ENCODE peak calls at places on chromosomes 2 and 18, in nine cellular contexts. R is PC-3, B is GM23338, I is hepatocyte, Q is DND-41, P is mesenchymal stem cell, T is OCI-LY7, W is keratinocyte, A is SK-N-SH. H is an unnamed sample.
A peak's percentile ranks its signal among the peaks of the same experiment; 100 is the strongest.

GRCh38 chr2:65315042-65315441 is 87.4 kb downstream of the ACTR2 start:
- DNase-seq in R (peak; percentile 40), B (no peak), I (no peak), Q (no peak), P (peak; percentile 28), T (no peak), W (no peak), A (no peak), H (peak; percentile 54)

GRCh38 chr2:216023055-216023648 is 9.8 kb upstream of the MREG start:
- DNase-seq in R (peak; percentile 74), B (peak; percentile 89), I (peak; percentile 70), Q (peak; percentile 64), P (peak; percentile 60), T (peak; percentile 58), W (no peak), A (peak; percentile 72), H (peak; percentile 40)

GRCh38 chr2:11458753-11459152 is 7.2 kb downstream of the E2F6 start:
- DNase-seq in R (no peak), B (no peak), I (no peak), Q (no peak), P (no peak), T (no peak), W (no peak), A (no peak), H (no peak)

GRCh38 chr2:101720732-101721131 is 23.2 kb downstream of the MAP4K4 start:
- DNase-seq in R (no peak), B (no peak), I (no peak), Q (no peak), P (no peak), T (no peak), W (no peak), A (no peak), H (peak; percentile 30)

GRCh38 chr2:222319576-222320440 is 21.0 kb upstream of the PAX3 start:
- DNase-seq in R (no peak), B (peak; percentile 69), I (peak; percentile 54), Q (no peak), P (peak; percentile 31), T (peak; percentile 5), W (no peak), A (peak; percentile 79), H (peak; percentile 26)

GRCh38 chr2:61435291-61435690 is 35.6 kb downstream of the USP34 start:
- DNase-seq in R (no peak), B (no peak), I (no peak), Q (no peak), P (no peak), T (no peak), W (no peak), A (no peak), H (no peak)

GRCh38 chr18:46915800-46916550 is 1.3 kb downstream of the PIAS2 start:
- DNase-seq in R (no peak), B (no peak), I (no peak), Q (no peak), P (no peak), T (peak; percentile 12), W (no peak), A (peak; percentile 24), H (no peak)

GRCh38 chr2:215479536-215480240 is 43.8 kb upstream of the FN1 start:
- DNase-seq in R (no peak), B (peak; percentile 28), I (no peak), Q (no peak), P (no peak), T (no peak), W (no peak), A (no peak), H (no peak)

GRCh38 chr2:28082131-28082530 is 191.6 kb downstream of the BABAM2 start:
- DNase-seq in R (no peak), B (no peak), I (no peak), Q (peak; percentile 18), P (peak; percentile 39), T (no peak), W (no peak), A (no peak), H (no peak)

GRCh38 chr2:241268306-241268705 is 47.2 kb downstream of the HDLBP start:
- DNase-seq in R (no peak), B (no peak), I (no peak), Q (no peak), P (no peak), T (no peak), W (no peak), A (no peak), H (no peak)

GRCh38 chr2:9288681-9289338 is 82.2 kb downstream of the ASAP2 start:
- DNase-seq in R (peak; percentile 22), B (peak; percentile 67), I (no peak), Q (no peak), P (peak; percentile 50), T (no peak), W (no peak), A (no peak), H (peak; percentile 70)

GRCh38 chr2:110716959-110717645 is 15.3 kb upstream of the ACOXL start:
- DNase-seq in R (no peak), B (no peak), I (no peak), Q (no peak), P (peak; percentile 33), T (no peak), W (no peak), A (no peak), H (peak; percentile 33)

GRCh38 chr2:231648579-231649174 is 56.0 kb downstream of the TEX44 start:
- DNase-seq in R (peak; percentile 80), B (peak; percentile 82), I (peak; percentile 84), Q (peak; percentile 57), P (peak; percentile 74), T (peak; percentile 81), W (no peak), A (peak; percentile 85), H (peak; percentile 52)

GRCh38 chr2:103738108-103738507 is 976.3 kb downstream of the TMEM182 start:
- DNase-seq in R (no peak), B (no peak), I (no peak), Q (no peak), P (no peak), T (no peak), W (no peak), A (no peak), H (no peak)
- H2AFZ ChIP-seq in R (no peak overlapping the region), B (no peak overlapping the region), I (no peak overlapping the region), Q (no peak overlapping the region), P (no peak overlapping the region), T (no peak overlapping the region), W (no peak overlapping the region), A (no peak overlapping the region), H (no peak overlapping the region)

GRCh38 chr2:69126341-69126740 is 113.4 kb downstream of the ANTXR1 start:
- DNase-seq in R (no peak), B (no peak), I (no peak), Q (no peak), P (no peak), T (no peak), W (no peak), A (no peak), H (no peak)

GRCh38 chr2:69123182-69123581 is 110.2 kb downstream of the ANTXR1 start:
- DNase-seq in R (no peak), B (no peak), I (no peak), Q (no peak), P (no peak), T (no peak), W (no peak), A (no peak), H (peak; percentile 33)

GRCh38 chr2:69122271-69122670 is 109.3 kb downstream of the ANTXR1 start:
- DNase-seq in R (peak; percentile 48), B (no peak), I (no peak), Q (no peak), P (peak; percentile 87), T (no peak), W (no peak), A (no peak), H (peak; percentile 28)

GRCh38 chr2:69124327-69124726 is 111.3 kb downstream of the ANTXR1 start:
- DNase-seq in R (no peak), B (no peak), I (no peak), Q (no peak), P (no peak), T (no peak), W (no peak), A (no peak), H (no peak)

GRCh38 chr2:69125816-69126215 is 112.8 kb downstream of the ANTXR1 start:
- DNase-seq in R (no peak), B (no peak), I (no peak), Q (no peak), P (no peak), T (no peak), W (no peak), A (no peak), H (no peak)
- H2AFZ ChIP-seq in R (no peak overlapping the region), B (no peak overlapping the region), I (no peak overlapping the region), Q (no peak overlapping the region), P (no peak overlapping the region), T (no peak overlapping the region), W (no peak overlapping the region), A (no peak overlapping the region), H (no peak overlapping the region)

DNA sequence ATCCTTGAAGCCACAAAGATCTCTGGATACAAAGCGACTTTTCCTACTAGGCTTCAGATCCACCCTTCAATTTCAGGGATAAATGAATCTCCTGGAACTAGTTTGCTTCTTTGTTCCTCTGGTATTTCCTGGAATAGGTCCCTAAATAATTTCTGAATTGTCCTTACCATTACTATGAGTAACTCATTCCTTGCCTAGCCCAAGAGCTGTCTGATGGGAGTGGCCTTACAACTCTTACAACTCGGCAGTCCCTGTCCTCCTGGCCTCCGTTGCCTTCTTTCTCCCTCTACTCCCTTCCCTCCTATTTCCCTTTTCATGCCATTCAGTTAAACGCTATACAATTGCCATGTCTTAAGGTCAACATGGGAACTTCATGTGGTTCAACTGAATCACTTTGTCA is 98.2 kb upstream of the FHL2 start:
- DNase-seq in R (no peak), B (no peak), I (no peak), Q (no peak), P (no peak), T (no peak), W (no peak), A (no peak), H (peak; percentile 39)
- H2AFZ ChIP-seq in R (no peak overlapping the region), B (no peak overlapping the region), I (no peak overlapping the region), Q (no peak overlapping the region), P (no peak overlapping the region), T (no peak overlapping the region), W (no peak overlapping the region), A (no peak overlapping the region), H (no peak overlapping the region)

GRCh38 chr18:51523671-51524070 is 326.2 kb upstream of the MEX3C start:
- DNase-seq in R (no peak), B (no peak), I (no peak), Q (no peak), P (no peak), T (no peak), W (no peak), A (no peak), H (no peak)
- H2AFZ ChIP-seq in R (no peak overlapping the region), B (no peak overlapping the region), I (no peak overlapping the region), Q (no peak overlapping the region), P (no peak overlapping the region), T (no peak overlapping the region), W (no peak overlapping the region), A (no peak overlapping the region), H (no peak overlapping the region)